ENCODE peak calls at places on chromosome 3, in five cellular contexts. F is stimulated activated CD4-positive, alpha-beta T cell treated with anti-CD3 and anti-CD28 coated beads, Interleukin-12 subunit alpha, Interleukin-12 subunit beta, amount 100 ng/mL, for 48 hours; Q is MM.1S; V is NCI-H1694 treated with DMSO at 0.1 percent for 48 hours; L is nephron progenitor cell. O is an unnamed sample.

GRCh38 chr3:24550588-24550987 is 55.9 kb upstream of the THRB start:
- DNase-seq in V (no peak), F (no peak), Q (peak), L (no peak), O (no peak)

GRCh38 chr3:105714459-105714858 is 154.4 kb downstream of the CBLB start:
- DNase-seq in Q (no peak), L (no peak), V (no peak), F (no peak), O (no peak)

GRCh38 chr3:14231145-14231990 is 52.8 kb downstream of the LSM3 start:
- DNase-seq in Q (no peak), F (no peak), L (no peak), V (no peak), O (no peak)

GRCh38 chr3:142706308-142707127 is 17.3 kb upstream of the TRPC1 start:
- DNase-seq in Q (no peak), L (no peak), V (no peak), F (no peak), O (no peak)

GRCh38 chr3:190517696-190518095 is 3.8 kb downstream of the IL1RAP start:
- DNase-seq in L (no peak), V (no peak), F (no peak), Q (no peak), O (no peak)

GRCh38 chr3:115062009-115062408 is 85.1 kb downstream of the ZBTB20 start:
- DNase-seq in V (no peak), F (no peak), Q (no peak), L (no peak), O (no peak)

GRCh38 chr3:29186131-29186599 is 94.7 kb upstream of the RBMS3 start:
- DNase-seq in Q (no peak), L (no peak), V (no peak), F (no peak), O (no peak)

GRCh38 chr3:180749322-180749721 is 70.0 kb upstream of the CCDC39 start:
- DNase-seq in F (no peak), Q (no peak), V (no peak), L (no peak), O (no peak)

GRCh38 chr3:126338796-126339241 is 18.4 kb downstream of the KLF15 start:
- DNase-seq in Q (no peak), L (no peak), F (no peak), V (no peak), O (no peak)

GRCh38 chr3:63354160-63354559 is 76.1 kb downstream of the SYNPR start:
- DNase-seq in L (no peak), F (no peak), Q (no peak), V (no peak), O (no peak)

GRCh38 chr3:123039178-123039577 is 11.6 kb upstream of the SEMA5B start:
- DNase-seq in Q (no peak), V (no peak), F (no peak), L (no peak), O (no peak)

GRCh38 chr3:122356402-122356801 is 26.6 kb downstream of the MIX23 start:
- DNase-seq in Q (no peak), L (peak), F (no peak), V (no peak), O (peak)

GRCh38 chr3:31943041-31943440 is 38.0 kb downstream of the OSBPL10 start:
- DNase-seq in Q (no peak), L (no peak), F (no peak), V (no peak), O (no peak)

GRCh38 chr3:134978658-134979057 is 183.6 kb downstream of the EPHB1 start:
- DNase-seq in L (no peak), V (no peak), Q (no peak), F (no peak), O (no peak)

GRCh38 chr3:185152433-185153169 is at the start of gene C3orf70:
- DNase-seq in F (no peak), Q (peak), L (peak), V (peak), O (no peak)

GRCh38 chr3:27224197-27224596 is 145.0 kb downstream of the NEK10 start:
- DNase-seq in V (no peak), L (no peak), Q (no peak), F (no peak), O (no peak)

GRCh38 chr3:193826126-193826795 is 233.3 kb downstream of the OPA1 start:
- DNase-seq in L (no peak), V (no peak), Q (no peak), F (no peak), O (no peak)

GRCh38 chr3:141076821-141077571 is 25.8 kb downstream of the SPSB4 start:
- DNase-seq in L (peak), Q (no peak), V (peak), F (no peak), O (no peak)

GRCh38 chr3:18444597-18445420 is 19.7 kb upstream of the SATB1 start:
- DNase-seq in V (no peak), L (peak), F (peak), Q (peak), O (peak)

GRCh38 chr3:45462522-45463262 is 74.3 kb downstream of the LARS2 start:
- DNase-seq in Q (no peak), V (no peak), F (peak), L (no peak), O (peak)

GRCh38 chr3:151901282-151901945 is 28.0 kb downstream of the SUCNR1 start:
- DNase-seq in V (no peak), F (no peak), L (no peak), Q (no peak), O (no peak)

O was measured in OCI-LY7.